ENCODE peak calls at places on chromosomes 16 and 17, in five cellular contexts. N is aorta, Q is upper lobe of right lung, H is heart left ventricle, P is esophagus squamous epithelium. B is an unnamed sample.

GRCh38 chr16:10200823-10201571 is 18.8 kb upstream of the GRIN2A start:
- DNase-seq in N (no peak), Q (no peak), H (no peak), P (no peak), B (no peak)

GRCh38 chr16:8919934-8920465 is 37.8 kb downstream of the LITAFD start:
- DNase-seq in N (no peak), Q (no peak), H (no peak), P (no peak), B (no peak)

GRCh38 chr16:12837344-12837743 is 33.7 kb upstream of the CPPED1 start:
- DNase-seq in N (no peak), Q (no peak), H (no peak), P (no peak), B (no peak)

GRCh38 chr17:30958187-30958586 is 12.7 kb upstream of the RNF135 start:
- DNase-seq in N (peak), Q (peak), H (no peak), P (no peak), B (no peak)

GRCh38 chr17:52648995-52649394 is 490.5 kb upstream of the CA10 start:
- DNase-seq in N (no peak), Q (no peak), H (no peak), P (no peak), B (no peak)

GRCh38 chr16:11411059-11411550 is 65.8 kb downstream of the RMI2 start:
- DNase-seq in N (no peak), Q (no peak), H (no peak), P (no peak), B (no peak)

GRCh38 chr17:76894842-76895241 is 26.6 kb downstream of the MGAT5B start:
- DNase-seq in N (no peak), Q (no peak), H (no peak), P (no peak), B (no peak)

GRCh38 chr16:46884513-46885293 is 541 bp downstream of the GPT2 start:
- DNase-seq in N (no peak), Q (no peak), H (no peak), P (no peak), B (no peak)

DNA sequence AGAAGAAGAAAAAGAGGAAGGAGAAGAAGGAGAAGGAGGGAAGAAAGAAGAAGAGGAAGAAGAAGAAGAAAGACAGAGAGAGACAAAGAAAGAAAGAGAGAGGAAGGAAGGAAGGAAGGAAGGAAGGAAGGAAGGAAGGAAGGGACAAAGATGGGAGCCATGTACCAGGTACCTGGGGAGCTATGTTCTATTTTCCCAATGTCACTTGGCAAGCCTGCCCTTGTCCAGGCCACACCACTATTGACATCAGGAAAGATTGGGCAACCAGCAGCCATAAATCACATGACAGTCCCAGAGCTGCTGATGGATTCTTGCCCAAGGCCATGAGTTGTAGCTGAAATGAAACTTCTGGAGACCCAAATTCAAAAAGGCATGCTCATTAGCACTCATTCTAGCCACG is 2.7 kb upstream of the CES1 start:
- DNase-seq in N (no peak), Q (no peak), H (peak), P (no peak), B (no peak)
- H3K4me3 ChIP-seq in N (no peak), Q (no peak), H (no peak), P (no peak), B (no peak)

GRCh38 chr17:65527381-65527780 is 34.1 kb downstream of the AXIN2 start:
- DNase-seq in N (no peak), Q (no peak), H (no peak), P (no peak), B (no peak)
- H3K4me3 ChIP-seq in N (no peak), Q (no peak), H (no peak), P (no peak), B (no peak)

DNA sequence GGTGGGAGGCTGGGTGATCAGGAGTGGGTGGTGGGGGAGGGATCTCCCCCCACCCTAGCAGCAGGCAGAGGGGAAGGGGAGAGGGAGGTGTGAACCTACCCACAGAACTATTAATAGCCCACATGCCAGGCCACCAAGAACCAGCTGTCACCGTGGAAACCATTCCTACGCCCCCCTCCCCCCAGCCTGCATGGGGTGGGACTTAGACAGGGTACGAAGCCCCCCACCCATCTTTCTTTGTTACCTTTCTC is 7.8 kb downstream of the THRA start:
- DNase-seq in N (no peak), Q (no peak), H (peak), P (no peak), B (no peak)
- H3K4me3 ChIP-seq in N (no peak), Q (no peak), H (no peak), P (peak), B (no peak)

GRCh38 chr16:369275-369865 is 968 bp downstream of the MRPL28 start:
- DNase-seq in N (no peak), Q (peak), H (no peak), P (no peak), B (no peak)
- H3K4me3 ChIP-seq in N (no peak), Q (no peak), H (no peak), P (peak), B (peak)

DNA sequence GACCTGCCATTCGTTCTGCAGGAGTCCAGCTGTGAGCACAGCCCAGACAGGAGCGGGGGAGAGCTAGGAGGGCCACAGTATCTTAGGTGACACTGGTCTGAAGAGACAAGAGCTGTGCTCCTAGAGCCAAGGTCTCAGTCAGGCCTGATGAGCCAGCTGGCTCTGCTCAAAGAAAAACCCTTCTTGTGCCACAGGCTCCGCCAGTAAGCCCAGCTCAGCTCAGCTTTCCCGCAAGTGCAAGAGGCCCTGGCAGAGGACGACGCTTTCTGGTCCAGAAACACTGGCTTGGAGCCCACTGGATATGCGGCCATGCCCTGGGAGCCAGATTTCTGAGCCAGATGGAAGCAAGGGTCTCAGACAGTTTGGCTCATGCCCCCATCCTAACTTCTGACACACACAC is 23.9 kb downstream of the PEMT start:
- DNase-seq in N (peak), Q (no peak), H (peak), P (no peak), B (no peak)
- H3K4me3 ChIP-seq in N (no peak), Q (no peak), H (no peak), P (no peak), B (no peak)

GRCh38 chr17:68600123-68600880 is 865 bp downstream of the FAM20A start:
- DNase-seq in N (peak), Q (peak), H (peak), P (no peak), B (no peak)

GRCh38 chr17:68601565-68602266 is 549 bp upstream of the FAM20A start:
- DNase-seq in N (no peak), Q (no peak), H (peak), P (no peak), B (no peak)

GRCh38 chr17:68599873-68600122 is 1.4 kb downstream of the FAM20A start:
- DNase-seq in N (no peak), Q (no peak), H (no peak), P (no peak), B (no peak)

GRCh38 chr17:68602267-68602644 is 1.1 kb upstream of the FAM20A start:
- DNase-seq in N (no peak), Q (no peak), H (no peak), P (no peak), B (no peak)

GRCh38 chr17:68600881-68601564 is at the start of gene FAM20A:
- DNase-seq in N (peak), Q (peak), H (peak), P (no peak), B (no peak)
- H3K4me3 ChIP-seq in N (peak), Q (peak), H (peak), P (peak), B (peak)

GRCh38 chr16:66269631-66270332 is 96.7 kb upstream of the CDH5 start:
- DNase-seq in N (peak), Q (no peak), H (no peak), P (no peak), B (no peak)
- H3K4me3 ChIP-seq in N (no peak), Q (peak), H (peak), P (peak), B (peak)

DNA sequence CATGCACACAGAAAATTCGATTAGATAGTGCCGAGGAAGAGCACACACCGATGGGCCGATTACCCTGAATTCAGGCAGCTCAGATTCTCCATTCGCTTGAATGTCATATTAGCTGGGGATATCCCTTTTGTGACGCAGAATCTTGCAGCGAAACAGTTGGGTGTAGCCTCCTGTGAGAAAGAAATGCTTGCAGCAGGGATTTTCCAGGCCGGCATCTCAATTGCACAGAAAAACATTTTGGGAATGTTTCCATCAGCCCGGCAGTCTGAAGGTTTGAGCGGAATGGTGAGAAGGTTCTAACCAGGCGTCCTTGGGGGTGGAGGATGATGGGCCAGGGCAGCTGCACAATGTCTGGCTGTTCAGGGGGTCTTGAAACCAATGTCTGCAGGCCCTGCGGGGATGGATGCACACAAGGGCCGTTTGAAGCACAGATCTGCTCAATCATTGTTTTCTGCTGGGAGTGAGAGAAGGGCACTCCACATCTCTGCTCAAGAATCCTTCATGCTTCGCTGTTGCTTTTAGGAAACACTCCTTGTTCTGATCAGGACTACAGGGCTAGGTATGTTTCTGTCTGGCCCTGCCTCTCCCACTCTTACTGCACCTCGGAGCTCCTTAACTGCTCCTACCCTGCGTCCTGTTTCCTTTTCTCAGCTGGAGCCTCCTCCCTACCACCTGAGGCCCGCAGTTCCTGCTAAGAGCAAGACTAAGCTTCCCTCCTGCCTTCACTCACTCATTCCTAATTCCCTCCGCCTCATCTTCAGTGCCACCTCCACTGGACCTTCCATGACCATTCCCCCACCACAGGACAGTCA is 94.6 kb downstream of the CMIP start:
- DNase-seq in N (peak), Q (no peak), H (no peak), P (no peak), B (no peak)
- H3K4me3 ChIP-seq in N (no peak), Q (no peak), H (no peak), P (no peak), B (no peak)

GRCh38 chr16:30950516-30951073 is 1.7 kb downstream of the ORAI3 start:
- DNase-seq in N (no peak), Q (no peak), H (no peak), P (no peak), B (no peak)
- H3K4me3 ChIP-seq in N (no peak), Q (peak), H (peak), P (peak), B (peak)

DNA sequence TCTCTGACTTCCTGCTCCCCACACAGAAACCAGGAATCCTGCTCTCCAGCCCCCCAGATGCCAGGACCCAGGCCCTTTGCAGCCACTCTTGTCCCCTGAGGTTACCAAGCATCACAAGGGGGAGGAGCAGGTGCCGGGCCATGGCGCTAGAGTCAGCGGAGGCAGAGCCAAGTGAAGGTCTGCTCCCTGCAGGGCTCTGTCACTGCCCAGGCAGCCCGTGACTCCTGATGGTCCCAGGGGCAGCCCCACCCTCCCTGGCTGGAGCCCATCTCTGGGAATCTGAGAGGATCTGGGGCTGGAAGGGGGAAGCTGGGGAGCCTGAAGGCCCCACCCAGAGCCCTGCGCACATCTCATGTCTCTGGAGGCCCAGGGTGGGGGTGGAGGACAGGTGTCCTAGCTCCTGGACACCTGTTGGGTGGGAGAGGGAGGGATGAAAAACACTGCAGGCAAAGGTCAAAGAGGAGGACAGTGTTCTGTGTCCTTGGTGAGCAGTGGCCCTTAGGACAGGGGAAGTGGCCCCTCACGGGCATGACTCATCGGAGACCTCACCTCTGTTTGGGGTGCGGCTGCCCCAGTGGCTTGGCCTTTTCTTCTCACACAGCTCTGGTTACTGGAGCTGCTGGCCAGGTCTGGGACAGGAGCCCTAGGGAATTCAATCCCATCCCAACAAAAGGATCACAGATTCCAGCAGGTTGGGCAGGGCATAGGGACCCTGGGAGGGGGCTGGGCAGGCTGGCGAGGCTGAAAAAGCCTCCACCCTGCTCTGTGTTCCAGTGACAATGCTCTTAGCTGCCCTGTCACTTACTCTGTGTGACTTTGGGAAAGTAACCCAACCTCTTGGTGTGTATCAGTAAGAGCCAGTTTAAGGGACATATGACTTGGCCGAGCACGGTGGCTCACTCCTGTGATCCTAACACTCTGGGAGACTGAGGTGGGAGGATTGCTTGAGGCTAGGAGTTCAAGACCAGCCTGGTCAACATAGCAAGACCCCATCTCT is at the start of gene PRSS36:
- DNase-seq in N (no peak), Q (no peak), H (no peak), P (no peak), B (no peak)
- H3K4me3 ChIP-seq in N (no peak), Q (no peak), H (no peak), P (no peak), B (no peak)

B was measured in skeletal muscle cell.